ENCODE peak calls at places on chromosomes 4 and X, in seven cellular contexts. B, R, E, I, Y, W and Z are unnamed samples.

GRCh38 chr4:47471591-47471990 is 8.1 kb upstream of the COMMD8 start:
- DNase-seq in R (no peak), E (no peak), W (no peak), B (no peak), I (no peak), Y (no peak), Z (no peak)

GRCh38 chrX:29490606-29491005 is 724.8 kb upstream of the MAGEB2 start:
- DNase-seq in B (no peak), I (peak; percentile 21), W (no peak), Y (no peak), E (no peak), R (peak; percentile 64), Z (no peak)

GRCh38 chr4:41718907-41719306 is 29.6 kb downstream of the PHOX2B start:
- DNase-seq in E (no peak), Y (no peak), W (no peak), I (no peak), B (no peak), R (peak; percentile 71), Z (no peak)

GRCh38 chr4:89482248-89482647 is 174.6 kb upstream of the GPRIN3 start:
- DNase-seq in W (peak; percentile 73), E (peak; percentile 18), Y (no peak), I (peak; percentile 71), R (peak; percentile 48), B (peak; percentile 41), Z (no peak)

GRCh38 chrX:65990702-65991101 is 49.2 kb downstream of the VSIG4 start:
- DNase-seq in B (no peak), I (no peak), Y (no peak), R (no peak), E (no peak), W (no peak), Z (no peak)

GRCh38 chr4:67668315-67668714 is 32.6 kb downstream of the UBA6 start:
- DNase-seq in I (no peak), R (no peak), B (no peak), W (no peak), E (no peak), Y (no peak), Z (no peak)

GRCh38 chr4:147340111-147340510 is 140.8 kb upstream of the EDNRA start:
- DNase-seq in R (peak; percentile 62), B (no peak), Y (no peak), W (no peak), E (no peak), I (no peak), Z (no peak)

GRCh38 chr4:113145519-113146291 is 96.3 kb downstream of the ANK2 start:
- DNase-seq in I (no peak), R (no peak), E (peak; percentile 58), Y (no peak), B (no peak), W (peak; percentile 89), Z (peak; percentile 25)

GRCh38 chr4:25801594-25801993 is 61.2 kb downstream of the SEL1L3 start:
- DNase-seq in W (peak; percentile 38), E (no peak), B (no peak), Y (no peak), R (no peak), I (no peak), Z (no peak)

GRCh38 chr4:7769308-7769841 is 170.3 kb downstream of the AFAP1 start:
- DNase-seq in B (no peak), E (no peak), Y (no peak), R (no peak), W (no peak), I (no peak), Z (no peak)

GRCh38 chr4:188295899-188296298 is 156.7 kb downstream of the TRIML1 start:
- DNase-seq in W (no peak), B (no peak), E (no peak), I (no peak), Y (no peak), R (no peak), Z (no peak)

GRCh38 chr4:42609051-42609450 is 47.9 kb downstream of the ATP8A1 start:
- DNase-seq in E (no peak), Y (no peak), R (no peak), W (no peak), B (no peak), I (no peak), Z (no peak)

GRCh38 chrX:68640661-68641060 is 6.8 kb upstream of the STARD8 start:
- DNase-seq in I (no peak), Y (no peak), E (no peak), R (no peak), B (no peak), W (no peak), Z (no peak)

GRCh38 chr4:148052448-148052847 is 320.6 kb downstream of the ARHGAP10 start:
- DNase-seq in W (no peak), E (no peak), R (no peak), Y (no peak), B (no peak), I (no peak), Z (no peak)

GRCh38 chr4:181822005-181822375 is 421.2 kb upstream of the TENM3 start:
- DNase-seq in R (no peak), E (no peak), I (no peak), W (no peak), Y (peak; percentile 66), B (no peak), Z (no peak)

GRCh38 chr4:53861856-53862610 is 202.4 kb downstream of the CHIC2 start:
- DNase-seq in I (peak; percentile 40), B (no peak), E (no peak), Y (no peak), R (peak; percentile 73), W (no peak), Z (no peak)

GRCh38 chr4:74539043-74539790 is 94.3 kb downstream of the AREG start:
- DNase-seq in E (no peak), Y (no peak), B (no peak), I (peak; percentile 64), W (no peak), R (peak; percentile 12), Z (no peak)

GRCh38 chrX:114626323-114626722 is 42.4 kb downstream of the HTR2C start:
- DNase-seq in W (no peak), R (peak; percentile 39), B (peak; percentile 8), E (no peak), I (peak; percentile 13), Y (no peak), Z (no peak)

GRCh38 chr4:165203541-165204461 is 3.6 kb upstream of the KLHL2 start:
- DNase-seq in E (no peak), I (no peak), B (peak; percentile 20), R (peak; percentile 46), W (no peak), Y (no peak), Z (no peak)

GRCh38 chr4:139872274-139872673 is 206.7 kb downstream of the MGST2 start:
- DNase-seq in I (peak; percentile 62), Y (no peak), E (no peak), R (peak; percentile 87), W (no peak), B (no peak), Z (no peak)

GRCh38 chr4:83308672-83309071 is 24.1 kb upstream of the COQ2 start:
- DNase-seq in W (peak; percentile 78), I (no peak), R (no peak), B (no peak), Y (no peak), E (peak; percentile 38), Z (no peak)

GRCh38 chr4:141021397-141022194 is 111.7 kb downstream of the RNF150 start:
- DNase-seq in I (no peak), B (no peak), E (no peak), W (no peak), R (no peak), Y (no peak), Z (no peak)

GRCh38 chr4:41517121-41517520 is 20.8 kb upstream of the LIMCH1 start:
- DNase-seq in R (no peak), Y (no peak), E (no peak), W (no peak), B (no peak), I (no peak), Z (no peak)

GRCh38 chr4:128682942-128683666 is 126.4 kb upstream of the JADE1 start:
- DNase-seq in Y (no peak), R (no peak), I (no peak), E (peak; percentile 19), W (peak; percentile 55), B (no peak), Z (no peak)
- TF ChIP-seq CTCF in Y (no peak), R (no peak), I (no peak), E (no peak), W (no peak), B (no peak), Z (no peak)

GRCh38 chr4:51858605-51859211 is 15.8 kb downstream of the DCUN1D4 start:
- DNase-seq in W (no peak), I (no peak), R (no peak), B (no peak), E (no peak), Y (no peak), Z (no peak)
- TF ChIP-seq CTCF in W (no peak), I (no peak), R (no peak), B (no peak), E (no peak), Y (no peak), Z (no peak)

GRCh38 chr4:118036336-118036735 is 2.0 kb downstream of the NDST3 start:
- DNase-seq in I (no peak), B (no peak), E (no peak), W (no peak), R (no peak), Y (no peak), Z (no peak)

GRCh38 chr4:118033148-118034060 is 882 bp upstream of the NDST3 start:
- DNase-seq in E (peak; percentile 76), Y (peak; percentile 75), W (peak; percentile 89), I (peak; percentile 15), R (peak; percentile 29), B (peak; percentile 28), Z (peak; percentile 48)

GRCh38 chr4:118035309-118035708 is 1.0 kb downstream of the NDST3 start:
- DNase-seq in B (no peak), Y (no peak), E (no peak), W (no peak), I (no peak), R (no peak), Z (no peak)

GRCh38 chr4:118032691-118033090 is 1.6 kb upstream of the NDST3 start:
- DNase-seq in B (no peak), R (peak; percentile 60), W (peak; percentile 64), E (peak; percentile 12), Y (no peak), I (peak; percentile 3), Z (no peak)

GRCh38 chr4:118034061-118034785 is at the start of gene NDST3:
- DNase-seq in E (peak; percentile 69), I (peak; percentile 75), R (peak; percentile 66), Y (peak; percentile 63), W (peak; percentile 88), B (peak; percentile 32), Z (peak; percentile 64)
- TF ChIP-seq CTCF in E (peak; percentile 25), I (peak; percentile 50), R (peak; percentile 67), Y (no peak), W (peak; percentile 82), B (no peak), Z (peak; percentile 75)

GRCh38 chrX:118807151-118808017 is 16.2 kb upstream of the ZCCHC12 start:
- DNase-seq in E (peak; percentile 36), I (peak; percentile 67), W (peak; percentile 76), R (peak; percentile 68), Y (no peak), B (peak; percentile 37), Z (peak; percentile 31)
- TF ChIP-seq CTCF in E (peak; percentile 24), I (peak; percentile 79), W (peak; percentile 79), R (peak; percentile 79), Y (peak; percentile 52), B (peak; percentile 60), Z (peak; percentile 73)